ENCODE peak calls at places on chromosomes 7 and 10, in four cellular contexts. R is vagina, B is stomach, T is SK-N-SH. J is an unnamed sample.

GRCh38 chr7:22564511-22565045 is 64.6 kb upstream of the STEAP1B start:
- DNase-seq in R (peak), B (no peak), T (no peak), J (no peak)

GRCh38 chr7:29281782-29282541 is 87.4 kb downstream of the CHN2 start:
- DNase-seq in R (no peak), B (no peak), T (peak), J (no peak)

GRCh38 chr10:79221110-79222051 is 125.9 kb upstream of the PPIF start:
- DNase-seq in R (no peak), B (peak), T (peak), J (peak)

GRCh38 chr10:29715296-29715695 is 80.5 kb upstream of the SVIL start:
- DNase-seq in R (no peak), B (no peak), T (no peak), J (no peak)

GRCh38 chr10:110076559-110077318 is 69.0 kb downstream of the ADD3 start:
- DNase-seq in R (no peak), B (no peak), T (no peak), J (no peak)

GRCh38 chr10:16870331-16870730 is 53.1 kb upstream of the RSU1 start:
- DNase-seq in R (no peak), B (no peak), T (no peak), J (no peak)

GRCh38 chr7:5697754-5698487 is 83.5 kb downstream of the RNF216 start:
- DNase-seq in R (no peak), B (no peak), T (no peak), J (no peak)

GRCh38 chr10:81600185-81600584 is 274.8 kb upstream of the NRG3 start:
- DNase-seq in R (no peak), B (no peak), T (no peak), J (no peak)

GRCh38 chr10:72245949-72246525 is 27.7 kb upstream of the DDIT4 start:
- DNase-seq in R (no peak), B (no peak), T (no peak), J (no peak)

GRCh38 chr7:29606287-29606721 is 42.7 kb downstream of the PRR15 start:
- DNase-seq in R (no peak), B (no peak), T (peak), J (no peak)

GRCh38 chr10:51708609-51709008 is 9.2 kb upstream of the CSTF2T start:
- DNase-seq in R (no peak), B (no peak), T (no peak), J (no peak)

GRCh38 chr10:107423903-107424302 is 259.4 kb upstream of the SORCS1 start:
- DNase-seq in R (no peak), B (no peak), T (no peak), J (no peak)

GRCh38 chr7:127391591-127392181 is 822 bp downstream of the ZNF800 start:
- DNase-seq in R (no peak), B (peak), T (no peak), J (peak)

GRCh38 chr10:75751232-75751631 is 319.8 kb downstream of the LRMDA start:
- DNase-seq in R (no peak), B (no peak), T (no peak), J (no peak)

GRCh38 chr7:131556055-131556911 is at the start of gene PODXL:
- DNase-seq in R (no peak), B (peak), T (peak), J (peak)

GRCh38 chr10:46530249-46531186 is 25.9 kb downstream of the GPRIN2 start:
- DNase-seq in R (no peak), B (peak), T (no peak), J (no peak)

GRCh38 chr7:130529417-130529816 is 37.5 kb downstream of the MEST start:
- DNase-seq in R (peak), B (no peak), T (no peak), J (no peak)

GRCh38 chr10:47380341-47381215 is 3.5 kb downstream of the ZNF488 start:
- DNase-seq in R (peak), B (peak), T (peak), J (no peak)

GRCh38 chr10:76946268-76946667 is 691.3 kb downstream of the KCNMA1 start:
- DNase-seq in R (no peak), B (no peak), T (no peak), J (no peak)

GRCh38 chr7:46145412-46145811 is 224.3 kb upstream of the IGFBP3 start:
- DNase-seq in R (no peak), B (no peak), T (no peak), J (peak)

GRCh38 chr10:111114931-111115500 is 38.2 kb downstream of the ADRA2A start:
- DNase-seq in R (peak), B (no peak), T (no peak), J (no peak)

GRCh38 chr10:132528064-132528800 is 9.4 kb upstream of the INPP5A start:
- DNase-seq in R (no peak), B (no peak), T (no peak), J (no peak)

GRCh38 chr7:37265006-37265405 is 183.7 kb downstream of the ELMO1 start:
- DNase-seq in R (no peak), B (no peak), T (no peak), J (no peak)

GRCh38 chr10:99530108-99531025 is 2.4 kb upstream of the NKX2-3 start:
- DNase-seq in R (no peak), B (no peak), T (peak), J (peak)

GRCh38 chr7:2540641-2541051 is 14.7 kb downstream of the BRAT1 start:
- DNase-seq in R (no peak), B (no peak), T (peak), J (no peak)

GRCh38 chr7:55349126-55349525 is 16.0 kb upstream of the LANCL2 start:
- DNase-seq in R (no peak), B (no peak), T (no peak), J (no peak)

GRCh38 chr7:77413861-77414424 is 2.2 kb downstream of the GSAP start:
- DNase-seq in R (no peak), B (no peak), T (no peak), J (peak)

GRCh38 chr7:85222522-85222921 is 35.7 kb upstream of the SEMA3D start:
- DNase-seq in R (no peak), B (no peak), T (no peak), J (no peak)

GRCh38 chr10:14953452-14954000 is 370 bp downstream of the DCLRE1C start:
- DNase-seq in R (no peak), B (peak), T (peak), J (peak)

GRCh38 chr10:38741226-38741625 is 647.1 kb downstream of the ZNF37A start:
- DNase-seq in R (no peak), B (no peak), T (no peak), J (no peak)

GRCh38 chr10:6385683-6386082 is 183.0 kb downstream of the PFKFB3 start:
- DNase-seq in R (no peak), B (no peak), T (no peak), J (no peak)

GRCh38 chr10:6384847-6385246 is 182.1 kb downstream of the PFKFB3 start:
- DNase-seq in R (peak), B (no peak), T (no peak), J (no peak)

GRCh38 chr10:6382081-6382480 is 179.3 kb downstream of the PFKFB3 start:
- DNase-seq in R (peak), B (no peak), T (no peak), J (no peak)

GRCh38 chr10:6384031-6384430 is 181.3 kb downstream of the PFKFB3 start:
- DNase-seq in R (peak), B (no peak), T (no peak), J (no peak)

GRCh38 chr10:6383099-6383812 is 180.5 kb downstream of the PFKFB3 start:
- DNase-seq in R (peak), B (no peak), T (no peak), J (no peak)
- TF ChIP-seq POLR2AphosphoS5 in R (no peak), B (no peak), T (no peak), J (no peak)

DNA sequence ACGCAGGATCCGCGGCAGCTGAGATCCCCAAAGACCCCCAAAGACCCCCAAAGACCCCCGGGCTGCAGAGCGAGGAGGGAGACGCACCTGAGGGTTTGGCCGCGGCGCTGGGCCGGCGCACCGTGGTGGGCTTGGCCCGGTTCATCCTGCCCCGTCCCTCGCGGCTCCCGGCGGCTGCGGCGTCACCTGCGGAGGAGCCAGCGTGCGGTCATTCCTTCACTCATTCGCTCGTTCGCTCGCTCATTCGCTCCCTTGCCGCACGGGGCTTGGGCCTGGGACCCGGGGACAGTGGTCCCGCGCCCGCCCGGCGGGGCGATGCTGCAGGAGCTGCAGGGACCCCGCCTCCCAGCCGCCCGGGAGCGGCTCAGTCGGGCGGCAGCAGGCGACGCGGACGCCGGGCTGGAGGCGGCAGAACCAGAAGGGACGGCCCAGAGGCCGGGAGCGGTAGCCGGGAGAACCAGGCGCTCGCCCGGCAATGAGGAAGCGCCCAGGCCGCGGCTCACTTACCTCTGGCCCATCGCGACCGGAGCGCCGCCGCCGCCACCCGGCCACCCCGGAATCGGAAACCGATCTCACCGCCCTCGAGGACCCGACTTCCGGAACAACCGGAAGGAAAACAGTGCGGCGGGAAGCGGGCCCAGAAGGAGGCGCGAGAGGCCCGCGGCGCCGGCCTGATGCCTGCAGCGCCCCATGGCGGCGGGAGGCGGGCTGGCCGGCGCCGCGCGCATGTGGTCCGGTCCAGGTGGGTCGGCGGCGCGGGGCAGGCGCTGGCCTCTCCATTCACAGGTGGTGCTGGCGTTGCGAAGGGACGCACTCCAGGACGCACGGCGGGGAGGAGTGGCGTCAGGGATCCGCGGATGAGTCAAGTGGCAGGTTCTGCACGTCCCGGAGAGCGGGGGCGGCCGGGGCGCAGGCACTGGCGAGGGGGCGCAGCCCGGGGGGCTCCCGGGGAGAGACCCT is at the start of gene INTS1:
- DNase-seq in R (no peak), B (peak), T (peak), J (peak)
- H3K27ac ChIP-seq in R (peak), B (peak), T (peak), J (no peak)

GRCh38 chr10:121975295-121976086 is 474 bp upstream of the NSMCE4A start:
- DNase-seq in R (no peak), B (no peak), T (peak), J (no peak)

GRCh38 chr10:121978511-121978910 is 3.5 kb upstream of the NSMCE4A start:
- DNase-seq in R (no peak), B (no peak), T (no peak), J (no peak)

GRCh38 chr10:121976607-121977006 is 1.6 kb upstream of the NSMCE4A start:
- DNase-seq in R (no peak), B (no peak), T (no peak), J (no peak)

GRCh38 chr10:121974535-121975294 is at the start of gene NSMCE4A:
- DNase-seq in R (no peak), B (peak), T (peak), J (peak)

GRCh38 chr10:121974019-121974534 is 940 bp downstream of the NSMCE4A start:
- DNase-seq in R (no peak), B (no peak), T (no peak), J (peak)
- TF ChIP-seq POLR2AphosphoS5 in R (no peak), B (no peak), T (no peak), J (no peak)

DNA sequence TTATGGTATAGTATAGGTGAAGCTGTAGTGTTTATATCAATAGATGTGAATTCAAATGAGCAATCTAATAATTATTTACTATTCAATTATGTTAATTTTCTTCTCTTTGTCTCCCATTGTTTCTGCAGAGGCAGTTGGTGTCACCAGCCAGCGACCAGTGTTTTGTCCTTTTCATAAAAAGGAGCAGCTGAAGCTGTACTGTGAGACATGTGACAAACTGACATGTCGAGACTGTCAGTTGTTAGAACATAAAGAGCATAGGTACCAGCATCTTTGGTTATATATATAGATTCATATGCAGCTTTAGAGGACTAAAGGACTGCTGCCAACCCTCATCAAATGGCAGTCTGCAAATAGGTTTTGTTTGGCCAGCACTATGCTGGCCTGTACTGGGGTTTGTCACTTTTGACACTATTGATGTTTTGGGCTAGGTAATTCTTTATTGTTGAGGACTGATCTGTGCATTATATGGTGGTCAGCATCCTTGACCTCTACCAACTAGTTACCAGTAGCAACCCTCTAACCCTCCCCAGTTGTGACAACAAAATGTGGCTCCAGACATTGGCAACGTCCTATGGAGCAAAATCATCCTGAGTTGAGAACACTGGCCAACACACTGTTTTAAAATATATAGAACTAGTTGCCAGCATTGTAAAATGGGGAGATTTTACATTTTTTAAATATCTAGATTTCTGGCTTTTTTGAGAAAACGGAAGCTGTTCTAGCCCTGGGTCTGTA is 59.2 kb downstream of the TRIM24 start:
- DNase-seq in R (no peak), B (no peak), T (no peak), J (no peak)
- H3K27ac ChIP-seq in R (no peak), B (no peak), T (no peak), J (no peak)

GRCh38 chr10:60979667-60980104 is 35.7 kb upstream of the RHOBTB1 start:
- DNase-seq in R (no peak), B (no peak), T (no peak), J (no peak)
- TF ChIP-seq POLR2AphosphoS5 in R (no peak), B (no peak), T (no peak), J (no peak)

GRCh38 chr10:103512591-103513382 is 19.3 kb downstream of the NEURL1 start:
- DNase-seq in R (peak), B (peak), T (peak), J (no peak)

GRCh38 chr10:103513383-103514060 is 20.0 kb downstream of the NEURL1 start:
- DNase-seq in R (peak), B (no peak), T (peak), J (no peak)

GRCh38 chr10:103519798-103520197 is 26.3 kb downstream of the NEURL1 start:
- DNase-seq in R (peak), B (no peak), T (no peak), J (no peak)

GRCh38 chr10:103514244-103514643 is 20.7 kb downstream of the NEURL1 start:
- DNase-seq in R (no peak), B (no peak), T (peak), J (no peak)

DNA sequence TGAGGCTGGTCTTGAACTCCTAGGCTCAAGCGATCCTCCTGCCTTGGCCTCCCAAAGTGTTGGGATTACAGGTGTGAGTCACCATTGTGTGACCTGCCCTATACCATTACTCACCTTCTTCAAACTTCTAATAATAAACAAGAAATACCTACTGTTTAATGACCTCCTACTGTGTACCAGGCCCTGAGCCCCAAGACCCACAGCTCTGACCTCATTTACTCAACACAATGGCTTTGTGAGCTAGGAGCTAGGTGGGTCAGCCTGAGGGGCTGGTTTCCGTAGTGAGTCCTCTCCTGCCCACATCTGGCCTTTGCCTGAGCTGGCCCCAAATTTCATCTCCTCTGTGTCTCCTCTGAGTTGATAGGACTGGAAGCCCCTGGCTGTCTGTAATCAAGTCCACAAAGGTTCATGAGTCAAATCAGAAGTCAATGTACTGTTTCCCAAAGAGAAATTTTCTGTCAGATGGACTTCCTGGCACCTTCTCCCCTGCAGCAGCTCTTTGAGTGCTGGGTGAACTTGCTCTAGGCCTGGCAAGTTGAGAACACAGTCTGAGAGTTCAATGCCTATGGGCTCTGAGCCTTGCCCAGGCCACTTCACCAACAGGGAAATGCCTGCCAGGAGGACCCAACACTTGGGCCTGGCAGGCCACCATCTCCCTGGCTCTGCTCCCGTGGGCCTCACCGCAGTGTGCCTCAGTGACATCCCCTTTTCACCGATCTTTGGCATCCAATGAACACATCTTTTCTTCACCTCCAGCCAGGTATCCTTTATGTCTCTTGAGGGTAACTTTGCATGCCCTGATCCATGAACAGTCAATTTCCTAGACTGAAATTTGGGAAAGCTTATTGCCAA is 24.0 kb downstream of the NEURL1 start:
- DNase-seq in R (peak), B (peak), T (peak), J (no peak)
- H3K27ac ChIP-seq in R (no peak), B (no peak), T (no peak), J (no peak)

J was measured in GM23338.